ENCODE peak calls at places on chromosome 16, in five cellular contexts. R is KG1; I is astrocyte of the spinal cord; C is heart left ventricle; W is naive thymus-derived CD8-positive, alpha-beta T cell. J is an unnamed sample.

GRCh38 chr16:88854306-88855111 is 2.2 kb downstream of the GALNS start:
- DNase-seq in R (no peak), I (no peak), C (no peak), W (peak), J (peak)

GRCh38 chr16:88741368-88741767 is 35.1 kb downstream of the CTU2 start:
- DNase-seq in R (no peak), I (no peak), C (no peak), W (no peak), J (no peak)

GRCh38 chr16:71428883-71429282 is 13.0 kb downstream of the TLE7 start:
- DNase-seq in R (no peak), I (no peak), C (no peak), W (no peak), J (no peak)

GRCh38 chr16:11990672-11991390 is 14.3 kb downstream of the SNX29 start:
- DNase-seq in R (no peak), I (no peak), C (no peak), W (no peak), J (no peak)

GRCh38 chr16:58814348-58814801 is 80.3 kb upstream of the GOT2 start:
- DNase-seq in R (peak), I (peak), C (peak), W (peak), J (peak)

GRCh38 chr16:49698416-49698815 is 157.5 kb downstream of the ZNF423 start:
- DNase-seq in R (no peak), I (no peak), C (no peak), W (no peak), J (no peak)

GRCh38 chr16:15906439-15906838 is 18.0 kb upstream of the CEP20 start:
- DNase-seq in R (no peak), I (no peak), C (no peak), W (no peak), J (no peak)

GRCh38 chr16:2586241-2586640 is 48.4 kb downstream of the PDPK1 start:
- DNase-seq in R (no peak), I (no peak), C (no peak), W (no peak), J (no peak)

GRCh38 chr16:88977028-88977844 is at the start of gene CBFA2T3:
- DNase-seq in R (peak), I (no peak), C (peak), W (no peak), J (no peak)

GRCh38 chr16:84684592-84684965 is 15.2 kb upstream of the USP10 start:
- DNase-seq in R (no peak), I (no peak), C (no peak), W (no peak), J (no peak)

GRCh38 chr16:47578573-47578972 is 117.4 kb downstream of the PHKB start:
- DNase-seq in R (no peak), I (no peak), C (no peak), W (no peak), J (no peak)

GRCh38 chr16:29900102-29900887 is at the start of gene ASPHD1:
- DNase-seq in R (peak), I (peak), C (peak), W (peak), J (peak)

GRCh38 chr16:68257906-68258800 is 6.2 kb upstream of the SLC7A6 start:
- DNase-seq in R (no peak), I (peak), C (no peak), W (no peak), J (no peak)

GRCh38 chr16:15993946-15994665 is 44.7 kb downstream of the ABCC1 start:
- DNase-seq in R (no peak), I (peak), C (no peak), W (no peak), J (no peak)

GRCh38 chr16:31477220-31478216 is 5.4 kb upstream of the SLC5A2 start:
- DNase-seq in R (no peak), I (no peak), C (no peak), W (no peak), J (peak)

GRCh38 chr16:57941016-57941656 is 29.8 kb downstream of the CNGB1 start:
- DNase-seq in R (no peak), I (peak), C (peak), W (no peak), J (no peak)

GRCh38 chr16:77840093-77840492 is 51.7 kb downstream of the VAT1L start:
- DNase-seq in R (no peak), I (no peak), C (no peak), W (no peak), J (no peak)

GRCh38 chr16:23557779-23558330 is 328 bp downstream of the UBFD1 start:
- DNase-seq in R (no peak), I (peak), C (no peak), W (no peak), J (peak)

GRCh38 chr16:75319513-75320401 is 68.3 kb upstream of the BCAR1 start:
- DNase-seq in R (no peak), I (peak), C (no peak), W (no peak), J (peak)

GRCh38 chr16:2964416-2965223 is 545 bp downstream of the KREMEN2 start:
- DNase-seq in R (no peak), I (no peak), C (peak), W (peak), J (peak)

GRCh38 chr16:89455178-89455577 is 35.2 kb downstream of the ANKRD11 start:
- DNase-seq in R (no peak), I (no peak), C (no peak), W (no peak), J (no peak)

GRCh38 chr16:88991813-88992350 is 14.9 kb upstream of the CBFA2T3 start:
- DNase-seq in R (no peak), I (no peak), C (no peak), W (no peak), J (no peak)

GRCh38 chr16:67477960-67478554 is 2.9 kb downstream of the ATP6V0D1 start:
- DNase-seq in R (no peak), I (no peak), C (no peak), W (no peak), J (no peak)

GRCh38 chr16:10226672-10227306 is 44.6 kb upstream of the GRIN2A start:
- DNase-seq in R (no peak), I (no peak), C (no peak), W (no peak), J (no peak)

GRCh38 chr16:89383095-89384003 is 107.0 kb downstream of the ANKRD11 start:
- DNase-seq in R (no peak), I (no peak), C (peak), W (no peak), J (peak)

GRCh38 chr16:81623365-81624102 is 155.6 kb upstream of the PLCG2 start:
- DNase-seq in R (no peak), I (peak), C (no peak), W (peak), J (peak)

GRCh38 chr16:177394-177822 is 928 bp downstream of the HBA1 start:
- DNase-seq in R (no peak), I (no peak), C (no peak), W (no peak), J (no peak)

GRCh38 chr16:30649725-30650368 is 913 bp upstream of the PRR14 start:
- DNase-seq in R (no peak), I (peak), C (peak), W (no peak), J (peak)

GRCh38 chr16:50692999-50693781 is at the start of gene NOD2:
- DNase-seq in R (no peak), I (no peak), C (no peak), W (peak), J (peak)